ENCODE peak calls at places on chromosomes 4 and X, in seven cellular contexts. One of them, this sample, is unnamed.

GRCh38 chr4:149884046-149884445 is 68.4 kb upstream of the IQCM start:
- DNase-seq in NCI-H1436: no peak
- DNase-seq in stimulated activated CD4-positive, alpha-beta T cell treated with anti-CD3 and anti-CD28 coated beads, TNF-alpha, amount 100 ng/mL, for 24 hours: no peak
- DNase-seq in IMR-90: no peak
- DNase-seq in HuH-7.5: no peak
- DNase-seq in NCI-H187 treated with DMSO at 0.1 percent for 48 hours: no peak
- DNase-seq in stimulated activated CD8-positive, alpha-beta memory T cell treated with anti-CD3 and anti-CD28 coated beads, Interleukin-7, amount 100 ng/mL, for 1 hour: no peak
- DNase-seq in this sample: no peak

GRCh38 chrX:103918050-103918449 is 44.4 kb upstream of the TMSB15B start:
- DNase-seq in NCI-H1436: peak
- DNase-seq in stimulated activated CD4-positive, alpha-beta T cell treated with anti-CD3 and anti-CD28 coated beads, TNF-alpha, amount 100 ng/mL, for 24 hours: peak
- DNase-seq in IMR-90: peak
- DNase-seq in HuH-7.5: peak
- DNase-seq in NCI-H187 treated with DMSO at 0.1 percent for 48 hours: peak
- DNase-seq in stimulated activated CD8-positive, alpha-beta memory T cell treated with anti-CD3 and anti-CD28 coated beads, Interleukin-7, amount 100 ng/mL, for 1 hour: no peak
- DNase-seq in this sample: peak

GRCh38 chr4:43556262-43556661 is 663.7 kb downstream of the GRXCR1 start:
- DNase-seq in NCI-H1436: no peak
- DNase-seq in stimulated activated CD4-positive, alpha-beta T cell treated with anti-CD3 and anti-CD28 coated beads, TNF-alpha, amount 100 ng/mL, for 24 hours: no peak
- DNase-seq in IMR-90: no peak
- DNase-seq in HuH-7.5: no peak
- DNase-seq in NCI-H187 treated with DMSO at 0.1 percent for 48 hours: no peak
- DNase-seq in stimulated activated CD8-positive, alpha-beta memory T cell treated with anti-CD3 and anti-CD28 coated beads, Interleukin-7, amount 100 ng/mL, for 1 hour: no peak
- DNase-seq in this sample: no peak

GRCh38 chr4:165385124-165385523 is 6.3 kb downstream of the CPE start:
- DNase-seq in NCI-H1436: no peak
- DNase-seq in stimulated activated CD4-positive, alpha-beta T cell treated with anti-CD3 and anti-CD28 coated beads, TNF-alpha, amount 100 ng/mL, for 24 hours: no peak
- DNase-seq in IMR-90: no peak
- DNase-seq in HuH-7.5: no peak
- DNase-seq in NCI-H187 treated with DMSO at 0.1 percent for 48 hours: no peak
- DNase-seq in stimulated activated CD8-positive, alpha-beta memory T cell treated with anti-CD3 and anti-CD28 coated beads, Interleukin-7, amount 100 ng/mL, for 1 hour: no peak
- DNase-seq in this sample: no peak

GRCh38 chr4:32658019-32658418 is 1937.8 kb downstream of the PCDH7 start:
- DNase-seq in NCI-H1436: no peak
- DNase-seq in stimulated activated CD4-positive, alpha-beta T cell treated with anti-CD3 and anti-CD28 coated beads, TNF-alpha, amount 100 ng/mL, for 24 hours: no peak
- DNase-seq in IMR-90: no peak
- DNase-seq in HuH-7.5: no peak
- DNase-seq in NCI-H187 treated with DMSO at 0.1 percent for 48 hours: no peak
- DNase-seq in stimulated activated CD8-positive, alpha-beta memory T cell treated with anti-CD3 and anti-CD28 coated beads, Interleukin-7, amount 100 ng/mL, for 1 hour: no peak
- DNase-seq in this sample: no peak

GRCh38 chr4:91257721-91258120 is 1046.0 kb upstream of the GRID2 start:
- DNase-seq in NCI-H1436: no peak
- DNase-seq in stimulated activated CD4-positive, alpha-beta T cell treated with anti-CD3 and anti-CD28 coated beads, TNF-alpha, amount 100 ng/mL, for 24 hours: no peak
- DNase-seq in IMR-90: no peak
- DNase-seq in HuH-7.5: no peak
- DNase-seq in NCI-H187 treated with DMSO at 0.1 percent for 48 hours: no peak
- DNase-seq in stimulated activated CD8-positive, alpha-beta memory T cell treated with anti-CD3 and anti-CD28 coated beads, Interleukin-7, amount 100 ng/mL, for 1 hour: no peak
- DNase-seq in this sample: no peak

GRCh38 chr4:48542888-48543287 is 52.8 kb downstream of the ZAR1 start:
- DNase-seq in NCI-H1436: no peak
- DNase-seq in stimulated activated CD4-positive, alpha-beta T cell treated with anti-CD3 and anti-CD28 coated beads, TNF-alpha, amount 100 ng/mL, for 24 hours: no peak
- DNase-seq in IMR-90: no peak
- DNase-seq in HuH-7.5: no peak
- DNase-seq in NCI-H187 treated with DMSO at 0.1 percent for 48 hours: no peak
- DNase-seq in stimulated activated CD8-positive, alpha-beta memory T cell treated with anti-CD3 and anti-CD28 coated beads, Interleukin-7, amount 100 ng/mL, for 1 hour: no peak
- DNase-seq in this sample: no peak

GRCh38 chr4:143768007-143768591 is 67.6 kb upstream of the FREM3 start:
- DNase-seq in NCI-H1436: no peak
- DNase-seq in stimulated activated CD4-positive, alpha-beta T cell treated with anti-CD3 and anti-CD28 coated beads, TNF-alpha, amount 100 ng/mL, for 24 hours: no peak
- DNase-seq in IMR-90: no peak
- DNase-seq in HuH-7.5: no peak
- DNase-seq in NCI-H187 treated with DMSO at 0.1 percent for 48 hours: no peak
- DNase-seq in stimulated activated CD8-positive, alpha-beta memory T cell treated with anti-CD3 and anti-CD28 coated beads, Interleukin-7, amount 100 ng/mL, for 1 hour: no peak
- DNase-seq in this sample: peak

GRCh38 chr4:101126044-101126443 is 221.3 kb downstream of the PPP3CA start:
- DNase-seq in NCI-H1436: no peak
- DNase-seq in stimulated activated CD4-positive, alpha-beta T cell treated with anti-CD3 and anti-CD28 coated beads, TNF-alpha, amount 100 ng/mL, for 24 hours: no peak
- DNase-seq in IMR-90: peak
- DNase-seq in HuH-7.5: no peak
- DNase-seq in NCI-H187 treated with DMSO at 0.1 percent for 48 hours: no peak
- DNase-seq in stimulated activated CD8-positive, alpha-beta memory T cell treated with anti-CD3 and anti-CD28 coated beads, Interleukin-7, amount 100 ng/mL, for 1 hour: no peak
- DNase-seq in this sample: peak

GRCh38 chr4:149605601-149606378 is 209.9 kb downstream of the IQCM start:
- DNase-seq in NCI-H1436: no peak
- DNase-seq in stimulated activated CD4-positive, alpha-beta T cell treated with anti-CD3 and anti-CD28 coated beads, TNF-alpha, amount 100 ng/mL, for 24 hours: no peak
- DNase-seq in IMR-90: peak
- DNase-seq in HuH-7.5: no peak
- DNase-seq in NCI-H187 treated with DMSO at 0.1 percent for 48 hours: no peak
- DNase-seq in stimulated activated CD8-positive, alpha-beta memory T cell treated with anti-CD3 and anti-CD28 coated beads, Interleukin-7, amount 100 ng/mL, for 1 hour: no peak
- DNase-seq in this sample: peak

GRCh38 chr4:17335371-17335770 is 176.5 kb downstream of the QDPR start:
- DNase-seq in NCI-H1436: no peak
- DNase-seq in stimulated activated CD4-positive, alpha-beta T cell treated with anti-CD3 and anti-CD28 coated beads, TNF-alpha, amount 100 ng/mL, for 24 hours: no peak
- DNase-seq in IMR-90: no peak
- DNase-seq in HuH-7.5: no peak
- DNase-seq in NCI-H187 treated with DMSO at 0.1 percent for 48 hours: no peak
- DNase-seq in stimulated activated CD8-positive, alpha-beta memory T cell treated with anti-CD3 and anti-CD28 coated beads, Interleukin-7, amount 100 ng/mL, for 1 hour: no peak
- DNase-seq in this sample: no peak